ENCODE peak calls at places on chromosomes 11 and 22, in seven cellular contexts. X, H, B, Q, D, G and A are unnamed samples.

GRCh38 chr11:75185866-75186265 is 35.0 kb downstream of the SLCO2B1 start:
- DNase-seq in B (no peak), D (no peak), H (no peak), X (no peak), G (peak; percentile 16), Q (peak; percentile 61), A (no peak)

GRCh38 chr11:65791719-65792213 is 4.9 kb downstream of the OVOL1 start:
- DNase-seq in B (no peak), G (no peak), Q (no peak), X (no peak), D (no peak), H (no peak), A (no peak)

GRCh38 chr11:60916669-60917206 is 2.8 kb downstream of the TMEM109 start:
- DNase-seq in Q (no peak), G (peak; percentile 12), B (no peak), X (no peak), D (no peak), H (no peak), A (no peak)

GRCh38 chr11:80627364-80627763 is 1186.5 kb upstream of the TENM4 start:
- DNase-seq in D (no peak), H (no peak), X (no peak), G (peak; percentile 51), B (no peak), Q (no peak), A (no peak)

GRCh38 chr22:25747245-25747944 is 5.4 kb downstream of the MYO18B start:
- DNase-seq in D (no peak), B (no peak), H (no peak), X (peak; percentile 87), G (no peak), Q (peak; percentile 92), A (peak; percentile 88)

GRCh38 chr22:25953276-25953675 is 211.3 kb downstream of the MYO18B start:
- DNase-seq in X (no peak), H (no peak), G (no peak), Q (no peak), B (no peak), D (no peak), A (no peak)

GRCh38 chr22:20972933-20973577 is 6.0 kb downstream of the AIFM3 start:
- DNase-seq in H (no peak), D (no peak), B (no peak), G (no peak), X (no peak), Q (no peak), A (no peak)

GRCh38 chr22:39581303-39581702 is 10.8 kb downstream of the CACNA1I start:
- DNase-seq in X (no peak), D (no peak), B (no peak), G (no peak), H (no peak), Q (no peak), A (no peak)

GRCh38 chr11:78831571-78831970 is 256.9 kb upstream of the NARS2 start:
- DNase-seq in B (no peak), H (no peak), G (no peak), D (no peak), Q (no peak), X (no peak), A (no peak)

GRCh38 chr11:117314840-117315239 is 1.2 kb downstream of the BACE1 start:
- DNase-seq in B (no peak), H (no peak), Q (no peak), G (peak; percentile 47), D (no peak), X (peak; percentile 27), A (no peak)

GRCh38 chr11:114562166-114562916 is 2.7 kb upstream of the NXPE1 start:
- DNase-seq in B (no peak), Q (no peak), H (no peak), G (peak; percentile 18), X (peak; percentile 85), D (no peak), A (peak; percentile 59)

GRCh38 chr11:95512682-95513081 is 276.9 kb downstream of the FAM76B start:
- DNase-seq in X (peak; percentile 97), B (no peak), H (no peak), G (no peak), Q (no peak), D (no peak), A (peak; percentile 88)

GRCh38 chr22:33057363-33057995 is 702 bp downstream of the SYN3 start:
- DNase-seq in H (no peak), B (no peak), Q (no peak), G (peak; percentile 60), D (no peak), X (no peak), A (no peak)

GRCh38 chr11:24142062-24142461 is 354.8 kb upstream of the LUZP2 start:
- DNase-seq in Q (no peak), D (no peak), X (no peak), G (no peak), H (no peak), B (no peak), A (no peak)

GRCh38 chr11:2300936-2301630 is 635 bp downstream of the C11orf21 start:
- DNase-seq in X (no peak), H (no peak), G (no peak), Q (no peak), D (no peak), B (no peak), A (no peak)

GRCh38 chr11:64570341-64570740 is 20.7 kb upstream of the SLC22A12 start:
- DNase-seq in G (no peak), D (no peak), Q (no peak), X (no peak), H (no peak), B (no peak), A (no peak)

GRCh38 chr11:57482782-57483569 is 22.6 kb downstream of the RTN4RL2 start:
- DNase-seq in D (peak; percentile 91), H (peak; percentile 81), G (peak; percentile 69), X (peak; percentile 45), Q (no peak), B (peak; percentile 55), A (peak; percentile 21)

GRCh38 chr11:86274999-86275398 is 27.0 kb upstream of the HIKESHI start:
- DNase-seq in D (no peak), H (no peak), Q (no peak), G (no peak), X (no peak), B (no peak), A (no peak)

GRCh38 chr11:44498524-44498923 is 66.9 kb upstream of the CD82 start:
- DNase-seq in B (no peak), D (no peak), X (no peak), G (no peak), Q (no peak), H (no peak), A (no peak)

GRCh38 chr11:76788661-76789442 is 5.7 kb downstream of the TSKU start:
- DNase-seq in D (no peak), H (no peak), G (no peak), X (no peak), B (no peak), Q (peak; percentile 93), A (no peak)

GRCh38 chr11:104148696-104149095 is 15.3 kb downstream of the PDGFD start:
- DNase-seq in B (no peak), D (no peak), H (no peak), G (no peak), Q (no peak), X (no peak), A (no peak)

GRCh38 chr11:2912498-2912897 is 16.7 kb downstream of the PHLDA2 start:
- DNase-seq in B (no peak), H (peak; percentile 67), G (peak; percentile 92), Q (peak; percentile 95), D (no peak), X (peak; percentile 93), A (peak; percentile 85)

GRCh38 chr11:108916290-108916689 is 251.4 kb downstream of the DDX10 start:
- DNase-seq in Q (no peak), G (no peak), B (no peak), X (no peak), H (no peak), D (no peak), A (peak; percentile 59)

GRCh38 chr11:119195680-119196079 is 10.4 kb downstream of the NHERF4 start:
- DNase-seq in B (no peak), X (peak; percentile 72), H (peak; percentile 96), D (peak; percentile 92), Q (peak; percentile 66), G (peak; percentile 95), A (peak; percentile 58)

GRCh38 chr11:1382831-1383607 is 6.7 kb upstream of the BRSK2 start:
- DNase-seq in X (peak; percentile 84), D (peak; percentile 78), G (peak; percentile 68), Q (peak; percentile 30), B (no peak), H (peak; percentile 80), A (peak; percentile 79)

GRCh38 chr11:65041206-65042035 is at the start of gene SAC3D1:
- DNase-seq in Q (peak; percentile 60), X (peak; percentile 58), H (no peak), G (peak; percentile 74), B (peak; percentile 58), D (no peak), A (peak; percentile 17)

GRCh38 chr11:34356130-34356529 is 1.7 kb downstream of the ABTB2 start:
- DNase-seq in G (peak; percentile 64), D (no peak), B (no peak), H (peak; percentile 49), Q (no peak), X (no peak), A (no peak)
- H3K18ac ChIP-seq in G (no peak overlapping the region), D (no peak overlapping the region), B (no peak overlapping the region), H (no peak overlapping the region), Q (no peak overlapping the region), X (no peak overlapping the region), A (no peak overlapping the region)

GRCh38 chr11:133908827-133909226 is 47.9 kb downstream of the IGSF9B start:
- DNase-seq in Q (no peak), B (no peak), G (no peak), X (no peak), H (no peak), D (no peak), A (no peak)

GRCh38 chr11:133913761-133914160 is 43.0 kb downstream of the IGSF9B start:
- DNase-seq in D (no peak), B (no peak), X (no peak), G (no peak), Q (no peak), H (no peak), A (no peak)

GRCh38 chr11:133907841-133908241 is 48.9 kb downstream of the IGSF9B start:
- DNase-seq in G (no peak), X (no peak), Q (no peak), B (no peak), H (no peak), D (no peak), A (no peak)

GRCh38 chr11:133910101-133910500 is 46.7 kb downstream of the IGSF9B start:
- DNase-seq in G (no peak), B (no peak), H (no peak), Q (no peak), D (no peak), X (no peak), A (no peak)

GRCh38 chr11:133911169-133911568 is 45.6 kb downstream of the IGSF9B start:
- DNase-seq in G (peak; percentile 40), H (no peak), X (no peak), D (no peak), Q (no peak), B (no peak), A (no peak)
- H3K18ac ChIP-seq in G (no peak overlapping the region), H (no peak overlapping the region), X (no peak overlapping the region), D (no peak overlapping the region), Q (no peak overlapping the region), B (no peak overlapping the region), A (no peak overlapping the region)

GRCh38 chr22:31217890-31218287 is 5.8 kb downstream of the LIMK2 start:
- DNase-seq in D (no peak), X (no peak), Q (no peak), G (no peak), B (no peak), H (no peak), A (no peak)
- H3K18ac ChIP-seq in D (no peak overlapping the region), X (no peak overlapping the region), Q (peak overlapping the region; percentile 71), G (no peak overlapping the region), B (no peak overlapping the region), H (no peak overlapping the region), A (no peak overlapping the region)

GRCh38 chr11:47329431-47329993 is 23.0 kb downstream of the MYBPC3 start:
- DNase-seq in H (no peak), B (no peak), X (no peak), D (no peak), Q (no peak), G (no peak), A (no peak)
- H3K18ac ChIP-seq in H (no peak overlapping the region), B (no peak overlapping the region), X (no peak overlapping the region), D (no peak overlapping the region), Q (no peak overlapping the region), G (no peak overlapping the region), A (no peak overlapping the region)